ENCODE peak calls at places on chromosome 19, in ten cellular contexts. L, J, O, I, T, M, V, N, E and G are unnamed samples.

GRCh38 chr19:48290923-48291700 is 21.2 kb downstream of the ZNF114 start:
- DNase-seq in L (peak; percentile 82), J (peak; percentile 95), O (peak; percentile 33), I (peak; percentile 59), T (peak; percentile 73), M (peak; percentile 82), V (peak; percentile 58), N (peak; percentile 77), E (peak; percentile 83), G (peak; percentile 71)

GRCh38 chr19:42919757-42920079 is 2.0 kb upstream of the PSG6 start:
- DNase-seq in L (no peak), J (no peak), O (no peak), I (no peak), T (no peak), M (no peak), V (no peak), N (no peak), E (no peak), G (no peak)

GRCh38 chr19:38277969-38278680 is 13.8 kb downstream of the SPINT2 start:
- DNase-seq in L (no peak), J (no peak), O (no peak), I (no peak), T (no peak), M (peak; percentile 74), V (no peak), N (no peak), E (peak; percentile 62), G (no peak)

GRCh38 chr19:13155472-13156284 is 5.5 kb downstream of the IER2 start:
- DNase-seq in L (peak; percentile 54), J (no peak), O (peak; percentile 50), I (peak; percentile 84), T (peak; percentile 70), M (peak; percentile 93), V (no peak), N (peak; percentile 88), E (peak; percentile 87), G (peak; percentile 42)

GRCh38 chr19:51422053-51422448 is 4.6 kb upstream of the SIGLEC10 start:
- DNase-seq in L (peak; percentile 83), J (peak; percentile 92), O (peak; percentile 26), I (peak; percentile 88), T (peak; percentile 72), M (peak; percentile 72), V (peak; percentile 92), N (peak; percentile 98), E (peak; percentile 91), G (peak; percentile 92)

GRCh38 chr19:51726049-51726448 is 2.3 kb upstream of the HAS1 start:
- DNase-seq in L (peak; percentile 79), J (peak; percentile 87), O (peak; percentile 76), I (no peak), T (peak; percentile 64), M (peak; percentile 97), V (no peak), N (no peak), E (no peak), G (peak; percentile 65)

GRCh38 chr19:35265126-35265995 is 3.4 kb upstream of the USF2 start:
- DNase-seq in L (peak; percentile 13), J (peak; percentile 69), O (no peak), I (no peak), T (no peak), M (no peak), V (no peak), N (no peak), E (peak; percentile 24), G (no peak)

GRCh38 chr19:18310118-18310909 is 12.6 kb downstream of the LSM4 start:
- DNase-seq in L (no peak), J (no peak), O (no peak), I (no peak), T (no peak), M (no peak), V (no peak), N (no peak), E (no peak), G (no peak)

GRCh38 chr19:35160629-35161433 is 6.3 kb downstream of the FXYD5 start:
- DNase-seq in L (no peak), J (no peak), O (no peak), I (no peak), T (no peak), M (no peak), V (no peak), N (no peak), E (no peak), G (no peak)